ENCODE peak calls at places on chromosomes 12 and 14, in eight cellular contexts. N, B, Z, G, R, U, D and P are unnamed samples.

GRCh38 chr12:119843100-119843499 is 34.0 kb downstream of the CIT start:
- DNase-seq in U (no peak), B (no peak), D (no peak), Z (no peak), R (no peak), N (peak; percentile 12), G (no peak), P (no peak)

GRCh38 chr12:18799561-18799960 is 61.6 kb downstream of the CAPZA3 start:
- DNase-seq in N (no peak), D (no peak), B (no peak), U (no peak), G (no peak), Z (no peak), R (no peak), P (no peak)

GRCh38 chr14:50319721-50320120 is 7.6 kb downstream of the DMAC2L start:
- DNase-seq in U (no peak), R (no peak), N (no peak), Z (no peak), G (no peak), D (no peak), B (no peak), P (no peak)

GRCh38 chr14:104357689-104358527 is 219.5 kb downstream of the KIF26A start:
- DNase-seq in D (no peak), Z (no peak), U (no peak), B (no peak), R (no peak), N (no peak), G (no peak), P (no peak)

GRCh38 chr12:56338643-56339422 is at the start of gene IL23A:
- DNase-seq in Z (peak; percentile 96), B (no peak), D (no peak), N (peak; percentile 34), U (no peak), G (no peak), R (no peak), P (no peak)

GRCh38 chr12:49046129-49046895 is 14.3 kb downstream of the KMT2D start:
- DNase-seq in Z (no peak), N (no peak), B (no peak), U (no peak), R (no peak), G (no peak), D (no peak), P (no peak)

GRCh38 chr14:23559010-23559920 is 3.2 kb downstream of the THTPA start:
- DNase-seq in R (peak; percentile 84), G (peak; percentile 49), B (no peak), D (peak; percentile 75), N (peak; percentile 79), U (no peak), Z (peak; percentile 78), P (no peak)

GRCh38 chr14:74251546-74252030 is 12.3 kb downstream of the VSX2 start:
- DNase-seq in N (peak; percentile 86), G (peak; percentile 77), D (peak; percentile 74), R (peak; percentile 77), Z (peak; percentile 83), U (peak; percentile 31), B (peak; percentile 72), P (peak; percentile 20)

GRCh38 chr14:35349966-35350365 is 54.6 kb downstream of the NFKBIA start:
- DNase-seq in R (no peak), N (no peak), U (no peak), Z (no peak), D (no peak), G (no peak), B (no peak), P (no peak)

GRCh38 chr14:94175403-94176146 is 1.5 kb downstream of the PPP4R4 start:
- DNase-seq in G (no peak), D (no peak), U (no peak), B (no peak), R (no peak), N (no peak), Z (no peak), P (no peak)

GRCh38 chr12:8909752-8910151 is 4.6 kb upstream of the PHC1 start:
- DNase-seq in U (no peak), G (no peak), N (no peak), Z (no peak), R (no peak), D (no peak), B (no peak), P (no peak)

GRCh38 chr14:104826197-104826857 is 25.4 kb downstream of the ZBTB42 start:
- DNase-seq in U (no peak), D (peak; percentile 99), B (peak; percentile 90), N (peak; percentile 94), G (peak; percentile 96), R (peak; percentile 99), Z (peak; percentile 92), P (no peak)

GRCh38 chr12:53213348-53213747 is 6.3 kb upstream of the ITGB7 start:
- DNase-seq in R (peak; percentile 96), D (peak; percentile 93), B (peak; percentile 84), U (no peak), N (peak; percentile 90), G (peak; percentile 84), Z (peak; percentile 90), P (no peak)

GRCh38 chr12:49059063-49059384 is 1.6 kb downstream of the KMT2D start:
- DNase-seq in D (no peak), N (no peak), U (no peak), R (no peak), Z (no peak), B (no peak), G (no peak), P (no peak)

GRCh38 chr12:272942-273906 is 10.6 kb upstream of the SLC6A13 start:
- DNase-seq in D (no peak), Z (no peak), N (no peak), U (no peak), G (no peak), R (no peak), B (no peak), P (no peak)

GRCh38 chr12:104790296-104791125 is 167.6 kb downstream of the SLC41A2 start:
- DNase-seq in Z (peak; percentile 59), U (no peak), B (peak; percentile 23), D (peak; percentile 66), N (peak; percentile 64), G (peak; percentile 38), R (peak; percentile 67), P (no peak)

GRCh38 chr12:110185626-110186025 is 61.5 kb downstream of the IFT81 start:
- DNase-seq in Z (no peak), U (no peak), G (no peak), D (no peak), R (no peak), B (no peak), N (no peak), P (no peak)

GRCh38 chr14:102927878-102928411 is 5.5 kb downstream of the AMN start:
- DNase-seq in U (no peak), B (no peak), R (peak; percentile 33), D (no peak), Z (no peak), G (peak; percentile 53), N (peak; percentile 56), P (no peak)

GRCh38 chr12:10016881-10017280 is 6.5 kb downstream of the CLEC12B start:
- DNase-seq in U (no peak), R (no peak), G (no peak), N (no peak), B (no peak), Z (no peak), D (no peak), P (no peak)

GRCh38 chr12:32702470-32702869 is 23.4 kb downstream of the DNM1L start:
- DNase-seq in Z (no peak), B (no peak), D (no peak), G (no peak), N (no peak), U (peak; percentile 4), R (no peak), P (no peak)

GRCh38 chr12:57491393-57492280 is 3.8 kb downstream of the MARS1 start:
- DNase-seq in G (no peak), U (no peak), R (no peak), Z (no peak), D (no peak), B (no peak), N (no peak), P (no peak)

DNA sequence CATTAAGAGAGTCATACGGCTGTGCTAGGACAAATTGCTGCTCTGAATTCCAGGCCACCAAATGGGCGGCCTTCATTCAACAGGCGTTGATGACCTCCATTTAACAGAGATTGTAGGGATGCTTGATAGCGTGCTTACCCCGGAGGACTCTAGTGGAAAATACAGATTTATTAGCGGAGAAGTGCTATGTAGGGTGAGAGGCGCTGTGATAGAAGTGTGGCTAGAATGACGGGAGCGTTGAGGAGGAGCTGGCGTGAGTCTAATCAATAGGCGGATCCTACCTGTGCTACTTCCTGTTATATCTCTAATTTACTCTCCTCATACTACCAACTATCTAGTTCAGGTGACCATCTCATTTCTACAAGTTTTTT is 665 bp downstream of the MRPS35 start:
- DNase-seq in N (peak; percentile 30), B (no peak), U (no peak), G (no peak), D (no peak), R (no peak), Z (peak; percentile 37), P (no peak)
- TF ChIP-seq CTCF in N (no peak), B (no peak), U (no peak), G (no peak), D (no peak), R (no peak), Z (no peak), P (no peak)

GRCh38 chr14:63777024-63777423 is 49.2 kb upstream of the SGPP1 start:
- DNase-seq in G (no peak), D (no peak), Z (no peak), U (peak; percentile 38), B (no peak), R (no peak), N (peak; percentile 27), P (peak; percentile 40)

GRCh38 chr14:63782683-63783389 is 55.0 kb upstream of the SGPP1 start:
- DNase-seq in B (no peak), N (no peak), U (no peak), D (no peak), G (no peak), Z (no peak), R (no peak), P (no peak)

DNA sequence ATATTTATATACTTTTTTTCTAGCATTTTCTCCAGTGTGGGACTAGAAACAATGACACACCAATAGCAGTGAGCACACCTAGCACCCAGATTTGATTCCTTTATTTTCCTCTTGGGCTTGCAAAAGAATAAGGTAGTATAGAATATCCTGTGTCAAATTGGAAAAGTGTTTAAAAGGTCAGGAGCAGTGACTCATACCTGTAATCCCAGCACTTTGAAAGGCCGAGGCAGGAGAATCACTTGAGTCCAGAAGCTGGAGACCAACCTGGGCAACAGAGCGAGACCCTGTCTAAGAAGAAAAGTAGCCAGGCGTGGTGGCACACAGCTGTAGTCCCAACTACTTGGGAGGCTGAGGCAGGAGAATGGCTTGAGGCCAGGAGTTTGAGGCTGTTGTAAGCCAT is 53.8 kb upstream of the SGPP1 start:
- DNase-seq in Z (no peak), N (no peak), B (no peak), U (no peak), G (no peak), R (no peak), D (no peak), P (no peak)
- TF ChIP-seq CTCF in Z (no peak), N (no peak), B (no peak), U (no peak), G (no peak), R (no peak), D (no peak), P (no peak)

GRCh38 chr12:14936224-14936861 is 2.0 kb downstream of the ERP27 start:
- DNase-seq in U (no peak), N (no peak), D (no peak), R (no peak), B (no peak), G (no peak), Z (no peak), P (no peak)
- TF ChIP-seq CTCF in U (peak; percentile 22), N (peak; percentile 20), D (no peak), R (no peak), B (peak; percentile 23), G (no peak), Z (no peak), P (peak; percentile 38)

GRCh38 chr14:65414961-65415589 is 2.5 kb downstream of the FUT8 start:
- DNase-seq in R (no peak), N (peak; percentile 59), B (peak; percentile 16), G (no peak), D (no peak), Z (peak; percentile 42), U (no peak), P (no peak)
- TF ChIP-seq CTCF in R (peak; percentile 44), N (peak; percentile 79), B (peak; percentile 68), G (peak; percentile 42), D (peak; percentile 32), Z (peak; percentile 86), U (peak; percentile 50), P (peak; percentile 70)